ENCODE peak calls at places on chromosomes 3 and 15, in five cellular contexts. Z is cardiac muscle cell, N is left ventricle myocardium superior, F is GM06990, R is NAMALWA. K is an unnamed sample.

GRCh38 chr15:100671858-100672543 is 69.6 kb downstream of the ASB7 start:
- DNase-seq in Z (peak; percentile 68), R (peak; percentile 34), N (no peak), F (no peak), K (no peak)

GRCh38 chr3:122886951-122887350 is 92.1 kb downstream of the SLC49A4 start:
- DNase-seq in F (no peak), N (no peak), Z (no peak), R (peak; percentile 7), K (no peak)

GRCh38 chr3:33575313-33575712 is 135.1 kb upstream of the UBP1 start:
- DNase-seq in Z (no peak), F (no peak), N (no peak), R (peak; percentile 15), K (no peak)

GRCh38 chr15:93319121-93319814 is 230.3 kb upstream of the RGMA start:
- DNase-seq in R (no peak), N (no peak), Z (no peak), F (no peak), K (no peak)

GRCh38 chr15:89908226-89908625 is 4.5 kb downstream of the ARPIN start:
- DNase-seq in F (no peak), R (no peak), Z (no peak), N (no peak), K (no peak)

GRCh38 chr15:28191832-28192231 is 92.7 kb upstream of the OCA2 start:
- DNase-seq in Z (peak; percentile 85), N (peak; percentile 76), R (no peak), F (no peak), K (no peak)

GRCh38 chr3:133884547-133885240 is 11.0 kb downstream of the RAB6B start:
- DNase-seq in R (no peak), F (no peak), N (no peak), Z (no peak), K (no peak)

GRCh38 chr3:14962762-14963161 is 15.4 kb downstream of the NR2C2 start:
- DNase-seq in N (no peak), R (no peak), Z (no peak), F (no peak), K (no peak)

GRCh38 chr3:13021141-13021933 is 51.9 kb downstream of the IQSEC1 start:
- DNase-seq in N (peak; percentile 77), Z (no peak), R (peak; percentile 88), F (no peak), K (no peak)